ENCODE peak calls at places on chromosomes 1 and 21, in four cellular contexts. N, U, L and B are unnamed samples.
A peak's percentile ranks its signal among the peaks of the same experiment; 100 is the strongest.

GRCh38 chr1:202133521-202133920 is 10.8 kb downstream of the GPR37L1 start:
- DNase-seq in U (no peak), L (no peak), N (no peak), B (no peak)

GRCh38 chr1:180542113-180542512 is 16.7 kb upstream of the OVAAL start:
- DNase-seq in L (no peak), N (no peak), U (no peak), B (no peak)

GRCh38 chr1:8987881-8988617 is 38.2 kb downstream of the SLC2A7 start:
- DNase-seq in N (no peak), L (peak; percentile 52), U (peak; percentile 73), B (peak; percentile 74)

GRCh38 chr1:183293856-183294255 is 107.8 kb downstream of the LAMC2 start:
- DNase-seq in L (no peak), N (no peak), U (no peak), B (no peak)

GRCh38 chr21:36769051-36769867 is 70.3 kb downstream of the SIM2 start:
- DNase-seq in L (peak; percentile 67), N (no peak), U (no peak), B (no peak)

GRCh38 chr1:149936992-149937705 is 470 bp upstream of the MTMR11 start:
- DNase-seq in N (no peak), L (peak; percentile 45), U (no peak), B (no peak)

GRCh38 chr1:186435336-186435735 is 25.6 kb downstream of the PDC start:
- DNase-seq in L (peak; percentile 60), U (no peak), N (peak; percentile 11), B (no peak)

GRCh38 chr1:65149391-65149729 is 1.4 kb downstream of the AK4 start:
- DNase-seq in U (no peak), N (no peak), L (no peak), B (no peak)

GRCh38 chr21:42702720-42703119 is 49.3 kb downstream of the PDE9A start:
- DNase-seq in U (no peak), N (no peak), L (no peak), B (no peak)

GRCh38 chr1:15260418-15261154 is 13.6 kb downstream of the FHAD1 start:
- DNase-seq in N (no peak), U (no peak), L (peak; percentile 85), B (no peak)

GRCh38 chr21:42444745-42445059 is 41.0 kb downstream of the UBASH3A start:
- DNase-seq in N (no peak), L (no peak), U (no peak), B (no peak)

GRCh38 chr1:170318141-170318540 is 172.4 kb downstream of the NTMT2 start:
- DNase-seq in L (no peak), N (no peak), U (no peak), B (no peak)

GRCh38 chr1:93692983-93693591 is 11.4 kb upstream of the BCAR3 start:
- DNase-seq in N (no peak), U (peak; percentile 65), L (peak; percentile 68), B (no peak)

GRCh38 chr1:16349847-16350406 is 2.4 kb downstream of the FBXO42 start:
- DNase-seq in U (no peak), N (no peak), L (no peak), B (no peak)

GRCh38 chr1:231628207-231628876 is 1.8 kb downstream of the DISC1 start:
- DNase-seq in N (no peak), U (no peak), L (no peak), B (no peak)

GRCh38 chr1:233675893-233676292 is 62.0 kb downstream of the KCNK1 start:
- DNase-seq in N (no peak), L (no peak), U (no peak), B (no peak)

GRCh38 chr1:117821782-117822447 is 107.5 kb downstream of the GDAP2 start:
- DNase-seq in N (peak; percentile 89), U (peak; percentile 59), L (peak; percentile 96), B (peak; percentile 25)

GRCh38 chr1:220342853-220343252 is 70.6 kb upstream of the RAB3GAP2 start:
- DNase-seq in U (no peak), N (no peak), L (no peak), B (no peak)

GRCh38 chr1:196723325-196724185 is 51.1 kb upstream of the CFHR3 start:
- DNase-seq in N (peak; percentile 8), U (no peak), L (no peak), B (no peak)

GRCh38 chr1:205294175-205294913 is 27.2 kb downstream of the NUAK2 start:
- DNase-seq in L (peak; percentile 93), N (peak; percentile 72), U (no peak), B (no peak)

GRCh38 chr1:64790965-64791487 is 46.2 kb downstream of the RAVER2 start:
- DNase-seq in L (no peak), N (no peak), U (no peak), B (no peak)

GRCh38 chr1:223248787-223249175 is 105.7 kb upstream of the TLR5 start:
- DNase-seq in L (no peak), N (no peak), U (no peak), B (no peak)

GRCh38 chr1:220785166-220786056 is 1.3 kb upstream of the MTARC1 start:
- DNase-seq in U (no peak), L (no peak), N (no peak), B (no peak)

GRCh38 chr1:31985430-31985829 is 28.2 kb upstream of the KHDRBS1 start:
- DNase-seq in L (peak; percentile 18), N (no peak), U (no peak), B (no peak)

GRCh38 chr1:94741510-94741909 is 78.6 kb upstream of the SLC44A3 start:
- DNase-seq in U (no peak), N (no peak), L (no peak), B (no peak)

GRCh38 chr1:68085752-68086151 is 35.3 kb upstream of the DIRAS3 start:
- DNase-seq in U (no peak), N (no peak), L (no peak), B (no peak)

GRCh38 chr1:66374148-66374547 is 159.8 kb upstream of the SGIP1 start:
- DNase-seq in N (no peak), L (peak; percentile 33), U (no peak), B (no peak)

GRCh38 chr1:66372522-66373071 is 161.4 kb upstream of the SGIP1 start:
- DNase-seq in L (no peak), U (no peak), N (no peak), B (no peak)

GRCh38 chr1:66373072-66373685 is 160.8 kb upstream of the SGIP1 start:
- DNase-seq in U (no peak), L (no peak), N (no peak), B (no peak)

GRCh38 chr1:66375125-66375524 is 158.8 kb upstream of the SGIP1 start:
- DNase-seq in U (no peak), N (no peak), L (no peak), B (no peak)

GRCh38 chr1:66374561-66375111 is 159.3 kb upstream of the SGIP1 start:
- DNase-seq in N (peak; percentile 73), U (no peak), L (peak; percentile 74), B (no peak)
- H3K4me3 ChIP-seq in N (no peak overlapping the region), U (no peak overlapping the region), L (no peak overlapping the region), B (no peak overlapping the region)

DNA sequence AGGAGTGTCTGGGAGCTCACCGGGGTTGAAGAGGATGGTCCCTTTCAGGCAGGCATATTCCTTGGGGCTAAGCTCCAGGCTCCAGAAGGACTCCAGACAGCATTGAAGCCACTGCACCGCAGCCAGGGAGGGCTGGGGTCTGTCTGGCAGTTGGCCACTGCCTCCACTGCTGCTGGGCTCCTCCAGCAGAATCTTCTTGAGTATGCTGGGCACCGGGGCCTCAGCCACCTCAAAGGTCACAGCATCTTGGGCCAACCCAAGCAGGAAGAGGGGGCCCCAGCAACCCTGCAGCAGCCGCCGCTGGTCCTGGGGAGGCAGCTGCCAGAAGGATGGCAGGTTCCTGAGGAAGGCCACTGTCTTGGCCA is 404 bp downstream of the NR0B2 start:
- DNase-seq in U (no peak), L (no peak), N (no peak), B (no peak)
- H3K4me3 ChIP-seq in U (no peak overlapping the region), L (no peak overlapping the region), N (no peak overlapping the region), B (no peak overlapping the region)

DNA sequence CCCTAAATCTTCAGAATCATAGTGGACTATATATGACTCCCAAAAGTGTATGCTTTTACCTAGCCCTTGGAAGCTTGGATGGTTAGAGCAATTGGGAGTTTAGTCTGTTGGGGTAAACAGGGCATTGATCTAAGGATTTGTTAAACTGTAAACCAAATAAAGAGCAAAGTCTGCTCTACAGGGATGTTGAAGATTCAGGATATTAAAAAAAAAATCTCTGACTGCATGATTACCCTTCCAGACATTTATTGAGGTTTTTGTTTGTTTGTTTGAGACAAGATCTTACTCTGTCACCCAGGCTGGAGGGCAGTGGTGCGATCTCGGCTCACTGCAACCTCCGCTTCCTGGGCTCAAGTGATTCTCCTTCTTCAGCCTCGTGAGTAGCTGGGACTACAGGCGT is 31.6 kb downstream of the PBX1 start:
- DNase-seq in N (no peak), U (no peak), L (no peak), B (no peak)
- H3K4me3 ChIP-seq in N (no peak overlapping the region), U (no peak overlapping the region), L (no peak overlapping the region), B (no peak overlapping the region)

GRCh38 chr21:45593162-45594022 is 50.1 kb upstream of the PCBP3 start:
- DNase-seq in U (peak; percentile 34), L (no peak), N (no peak), B (no peak)
- H3K4me3 ChIP-seq in U (no peak overlapping the region), L (no peak overlapping the region), N (no peak overlapping the region), B (no peak overlapping the region)

GRCh38 chr1:7942701-7943029 is 2.0 kb upstream of the TNFRSF9 start:
- DNase-seq in L (no peak), N (no peak), U (no peak), B (no peak)
- H3K4me3 ChIP-seq in L (no peak overlapping the region), N (no peak overlapping the region), U (no peak overlapping the region), B (peak overlapping the region; percentile 45)

GRCh38 chr1:11691928-11692711 is 610 bp downstream of the DRAXIN start:
- DNase-seq in U (no peak), N (no peak), L (no peak), B (no peak)
- H3K4me3 ChIP-seq in U (no peak overlapping the region), N (peak overlapping the region; percentile 22), L (no peak overlapping the region), B (peak overlapping the region; percentile 46)

GRCh38 chr1:119701659-119702058 is 10.1 kb upstream of the PHGDH start:
- DNase-seq in L (no peak), U (no peak), N (no peak), B (no peak)
- H3K4me3 ChIP-seq in L (no peak overlapping the region), U (no peak overlapping the region), N (no peak overlapping the region), B (no peak overlapping the region)

DNA sequence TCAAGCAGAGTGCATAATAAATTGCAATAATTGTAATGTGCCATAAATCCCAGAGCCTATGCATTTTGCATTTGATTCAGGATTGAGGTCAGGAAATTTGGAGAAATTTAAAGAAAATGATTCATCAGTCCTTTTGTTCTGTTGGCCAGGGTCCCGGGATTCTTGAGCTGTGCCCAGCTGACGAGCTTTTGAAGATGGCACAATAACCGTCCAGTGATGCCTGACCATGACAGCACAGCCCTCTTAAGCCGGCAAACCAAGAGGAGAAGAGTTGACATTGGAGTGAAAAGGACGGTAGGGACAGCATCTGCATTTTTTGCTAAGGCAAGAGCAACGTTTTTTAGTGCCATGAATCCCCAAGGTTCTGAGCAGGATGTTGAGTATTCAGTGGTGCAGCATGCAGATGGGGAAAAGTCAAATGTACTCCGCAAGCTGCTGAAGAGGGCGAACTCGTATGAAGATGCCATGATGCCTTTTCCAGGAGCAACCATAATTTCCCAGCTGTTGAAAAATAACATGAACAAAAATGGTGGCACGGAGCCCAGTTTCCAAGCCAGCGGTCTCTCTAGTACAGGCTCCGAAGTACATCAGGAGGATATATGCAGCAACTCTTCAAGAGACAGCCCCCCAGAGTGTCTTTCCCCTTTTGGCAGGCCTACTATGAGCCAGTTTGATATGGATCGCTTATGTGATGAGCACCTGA is 8.7 kb downstream of the PROX1 start:
- DNase-seq in N (no peak), U (no peak), L (no peak), B (no peak)
- H3K4me3 ChIP-seq in N (peak overlapping the region; percentile 22), U (no peak overlapping the region), L (no peak overlapping the region), B (peak overlapping the region; percentile 6)